ENCODE peak calls at places on chromosomes 3 and 15, in six cellular contexts. One of them, this sample, is unnamed.
A peak's percentile ranks its signal among the peaks of the same experiment; 100 is the strongest.

GRCh38 chr15:77012117-77012712 is 17.3 kb downstream of the PSTPIP1 start:
- ATAC-seq in stimulated activated effector memory CD8-positive, alpha-beta T cell treated with anti-CD3 and anti-CD28 coated beads, Interleukin-12 subunit alpha, Interleukin-12 subunit beta, amount 100 ng/mL, for 72 hours: no peak
- ATAC-seq in gastroesophageal sphincter: no peak
- ATAC-seq in left ventricle myocardium superior: no peak
- ATAC-seq in activated CD8-positive, alpha-beta T cell treated with anti-CD3 and anti-CD28 coated beads for 36 hours: no peak
- ATAC-seq in lower lobe of right lung: no peak
- ATAC-seq in this sample: no peak

GRCh38 chr15:66795851-66796250 is 93.8 kb downstream of the SMAD6 start:
- ATAC-seq in stimulated activated effector memory CD8-positive, alpha-beta T cell treated with anti-CD3 and anti-CD28 coated beads, Interleukin-12 subunit alpha, Interleukin-12 subunit beta, amount 100 ng/mL, for 72 hours: no peak
- ATAC-seq in lower lobe of right lung: no peak
- ATAC-seq in gastroesophageal sphincter: no peak
- ATAC-seq in left ventricle myocardium superior: no peak
- ATAC-seq in activated CD8-positive, alpha-beta T cell treated with anti-CD3 and anti-CD28 coated beads for 36 hours: no peak
- ATAC-seq in this sample: peak; percentile 86

GRCh38 chr3:12981631-12982265 is 91.5 kb downstream of the IQSEC1 start:
- ATAC-seq in activated CD8-positive, alpha-beta T cell treated with anti-CD3 and anti-CD28 coated beads for 36 hours: peak; percentile 50
- ATAC-seq in stimulated activated effector memory CD8-positive, alpha-beta T cell treated with anti-CD3 and anti-CD28 coated beads, Interleukin-12 subunit alpha, Interleukin-12 subunit beta, amount 100 ng/mL, for 72 hours: peak; percentile 43
- ATAC-seq in lower lobe of right lung: no peak
- ATAC-seq in left ventricle myocardium superior: no peak
- ATAC-seq in gastroesophageal sphincter: no peak
- ATAC-seq in this sample: no peak

GRCh38 chr3:114827495-114827894 is 319.6 kb downstream of the ZBTB20 start:
- ATAC-seq in lower lobe of right lung: peak; percentile 57
- ATAC-seq in gastroesophageal sphincter: no peak
- ATAC-seq in left ventricle myocardium superior: peak; percentile 70
- ATAC-seq in activated CD8-positive, alpha-beta T cell treated with anti-CD3 and anti-CD28 coated beads for 36 hours: peak; percentile 70
- ATAC-seq in stimulated activated effector memory CD8-positive, alpha-beta T cell treated with anti-CD3 and anti-CD28 coated beads, Interleukin-12 subunit alpha, Interleukin-12 subunit beta, amount 100 ng/mL, for 72 hours: peak; percentile 60
- ATAC-seq in this sample: no peak

GRCh38 chr15:51550841-51551240 is 71.7 kb downstream of the DMXL2 start:
- ATAC-seq in left ventricle myocardium superior: no peak
- ATAC-seq in gastroesophageal sphincter: no peak
- ATAC-seq in stimulated activated effector memory CD8-positive, alpha-beta T cell treated with anti-CD3 and anti-CD28 coated beads, Interleukin-12 subunit alpha, Interleukin-12 subunit beta, amount 100 ng/mL, for 72 hours: no peak
- ATAC-seq in lower lobe of right lung: no peak
- ATAC-seq in activated CD8-positive, alpha-beta T cell treated with anti-CD3 and anti-CD28 coated beads for 36 hours: no peak
- ATAC-seq in this sample: no peak

GRCh38 chr3:76765526-76765925 is 274.4 kb upstream of the ROBO2 start:
- ATAC-seq in lower lobe of right lung: no peak
- ATAC-seq in activated CD8-positive, alpha-beta T cell treated with anti-CD3 and anti-CD28 coated beads for 36 hours: no peak
- ATAC-seq in stimulated activated effector memory CD8-positive, alpha-beta T cell treated with anti-CD3 and anti-CD28 coated beads, Interleukin-12 subunit alpha, Interleukin-12 subunit beta, amount 100 ng/mL, for 72 hours: no peak
- ATAC-seq in gastroesophageal sphincter: no peak
- ATAC-seq in left ventricle myocardium superior: no peak
- ATAC-seq in this sample: no peak

GRCh38 chr3:123447749-123448502 is 964 bp downstream of the ADCY5 start:
- ATAC-seq in activated CD8-positive, alpha-beta T cell treated with anti-CD3 and anti-CD28 coated beads for 36 hours: peak; percentile 81
- ATAC-seq in gastroesophageal sphincter: peak; percentile 30
- ATAC-seq in stimulated activated effector memory CD8-positive, alpha-beta T cell treated with anti-CD3 and anti-CD28 coated beads, Interleukin-12 subunit alpha, Interleukin-12 subunit beta, amount 100 ng/mL, for 72 hours: peak; percentile 37
- ATAC-seq in lower lobe of right lung: peak; percentile 29
- ATAC-seq in left ventricle myocardium superior: peak; percentile 13
- ATAC-seq in this sample: peak; percentile 33

GRCh38 chr3:22862111-22862510 is 341.0 kb upstream of the UBE2E2 start:
- ATAC-seq in left ventricle myocardium superior: no peak
- ATAC-seq in gastroesophageal sphincter: no peak
- ATAC-seq in activated CD8-positive, alpha-beta T cell treated with anti-CD3 and anti-CD28 coated beads for 36 hours: no peak
- ATAC-seq in stimulated activated effector memory CD8-positive, alpha-beta T cell treated with anti-CD3 and anti-CD28 coated beads, Interleukin-12 subunit alpha, Interleukin-12 subunit beta, amount 100 ng/mL, for 72 hours: no peak
- ATAC-seq in lower lobe of right lung: no peak
- ATAC-seq in this sample: no peak

GRCh38 chr15:55277116-55277564 is 12.5 kb downstream of the RAB27A start:
- ATAC-seq in left ventricle myocardium superior: no peak
- ATAC-seq in activated CD8-positive, alpha-beta T cell treated with anti-CD3 and anti-CD28 coated beads for 36 hours: peak; percentile 57
- ATAC-seq in lower lobe of right lung: peak; percentile 58
- ATAC-seq in gastroesophageal sphincter: no peak
- ATAC-seq in stimulated activated effector memory CD8-positive, alpha-beta T cell treated with anti-CD3 and anti-CD28 coated beads, Interleukin-12 subunit alpha, Interleukin-12 subunit beta, amount 100 ng/mL, for 72 hours: peak; percentile 78
- ATAC-seq in this sample: no peak

GRCh38 chr15:89329329-89330084 is 5.1 kb downstream of the POLG start:
- ATAC-seq in left ventricle myocardium superior: no peak
- ATAC-seq in lower lobe of right lung: no peak
- ATAC-seq in gastroesophageal sphincter: no peak
- ATAC-seq in stimulated activated effector memory CD8-positive, alpha-beta T cell treated with anti-CD3 and anti-CD28 coated beads, Interleukin-12 subunit alpha, Interleukin-12 subunit beta, amount 100 ng/mL, for 72 hours: peak; percentile 72
- ATAC-seq in activated CD8-positive, alpha-beta T cell treated with anti-CD3 and anti-CD28 coated beads for 36 hours: peak; percentile 55
- ATAC-seq in this sample: no peak

GRCh38 chr3:107973152-107973551 is 117.7 kb downstream of the CD47 start:
- ATAC-seq in left ventricle myocardium superior: no peak
- ATAC-seq in activated CD8-positive, alpha-beta T cell treated with anti-CD3 and anti-CD28 coated beads for 36 hours: no peak
- ATAC-seq in lower lobe of right lung: no peak
- ATAC-seq in stimulated activated effector memory CD8-positive, alpha-beta T cell treated with anti-CD3 and anti-CD28 coated beads, Interleukin-12 subunit alpha, Interleukin-12 subunit beta, amount 100 ng/mL, for 72 hours: no peak
- ATAC-seq in gastroesophageal sphincter: no peak
- ATAC-seq in this sample: no peak

GRCh38 chr3:45617430-45618080 is 23.0 kb downstream of the LIMD1 start:
- ATAC-seq in left ventricle myocardium superior: peak; percentile 9
- ATAC-seq in lower lobe of right lung: peak; percentile 40
- ATAC-seq in activated CD8-positive, alpha-beta T cell treated with anti-CD3 and anti-CD28 coated beads for 36 hours: no peak
- ATAC-seq in gastroesophageal sphincter: no peak
- ATAC-seq in stimulated activated effector memory CD8-positive, alpha-beta T cell treated with anti-CD3 and anti-CD28 coated beads, Interleukin-12 subunit alpha, Interleukin-12 subunit beta, amount 100 ng/mL, for 72 hours: no peak
- ATAC-seq in this sample: no peak

GRCh38 chr15:38853608-38854007 is 289.0 kb upstream of the RASGRP1 start:
- ATAC-seq in lower lobe of right lung: no peak
- ATAC-seq in activated CD8-positive, alpha-beta T cell treated with anti-CD3 and anti-CD28 coated beads for 36 hours: no peak
- ATAC-seq in stimulated activated effector memory CD8-positive, alpha-beta T cell treated with anti-CD3 and anti-CD28 coated beads, Interleukin-12 subunit alpha, Interleukin-12 subunit beta, amount 100 ng/mL, for 72 hours: peak; percentile 40
- ATAC-seq in left ventricle myocardium superior: no peak
- ATAC-seq in gastroesophageal sphincter: no peak
- ATAC-seq in this sample: no peak

GRCh38 chr3:195064300-195064931 is 206.5 kb downstream of the XXYLT1 start:
- ATAC-seq in gastroesophageal sphincter: peak; percentile 13
- ATAC-seq in stimulated activated effector memory CD8-positive, alpha-beta T cell treated with anti-CD3 and anti-CD28 coated beads, Interleukin-12 subunit alpha, Interleukin-12 subunit beta, amount 100 ng/mL, for 72 hours: no peak
- ATAC-seq in activated CD8-positive, alpha-beta T cell treated with anti-CD3 and anti-CD28 coated beads for 36 hours: no peak
- ATAC-seq in left ventricle myocardium superior: peak; percentile 69
- ATAC-seq in lower lobe of right lung: no peak
- ATAC-seq in this sample: no peak

GRCh38 chr3:133475245-133476010 is 75.6 kb downstream of the BFSP2 start:
- ATAC-seq in left ventricle myocardium superior: no peak
- ATAC-seq in lower lobe of right lung: peak; percentile 12
- ATAC-seq in stimulated activated effector memory CD8-positive, alpha-beta T cell treated with anti-CD3 and anti-CD28 coated beads, Interleukin-12 subunit alpha, Interleukin-12 subunit beta, amount 100 ng/mL, for 72 hours: peak; percentile 92
- ATAC-seq in activated CD8-positive, alpha-beta T cell treated with anti-CD3 and anti-CD28 coated beads for 36 hours: peak; percentile 94
- ATAC-seq in gastroesophageal sphincter: no peak
- ATAC-seq in this sample: no peak

GRCh38 chr3:51514210-51514609 is 14.4 kb upstream of the DCAF1 start:
- ATAC-seq in lower lobe of right lung: no peak
- ATAC-seq in activated CD8-positive, alpha-beta T cell treated with anti-CD3 and anti-CD28 coated beads for 36 hours: no peak
- ATAC-seq in stimulated activated effector memory CD8-positive, alpha-beta T cell treated with anti-CD3 and anti-CD28 coated beads, Interleukin-12 subunit alpha, Interleukin-12 subunit beta, amount 100 ng/mL, for 72 hours: no peak
- ATAC-seq in gastroesophageal sphincter: no peak
- ATAC-seq in left ventricle myocardium superior: no peak
- ATAC-seq in this sample: no peak

GRCh38 chr15:50128266-50128665 is 9.2 kb upstream of the ATP8B4 start:
- ATAC-seq in lower lobe of right lung: peak; percentile 53
- ATAC-seq in left ventricle myocardium superior: peak; percentile 52
- ATAC-seq in gastroesophageal sphincter: no peak
- ATAC-seq in activated CD8-positive, alpha-beta T cell treated with anti-CD3 and anti-CD28 coated beads for 36 hours: no peak
- ATAC-seq in stimulated activated effector memory CD8-positive, alpha-beta T cell treated with anti-CD3 and anti-CD28 coated beads, Interleukin-12 subunit alpha, Interleukin-12 subunit beta, amount 100 ng/mL, for 72 hours: no peak
- ATAC-seq in this sample: no peak

GRCh38 chr15:23859008-23859407 is 171.9 kb upstream of the NDN start:
- ATAC-seq in left ventricle myocardium superior: no peak
- ATAC-seq in activated CD8-positive, alpha-beta T cell treated with anti-CD3 and anti-CD28 coated beads for 36 hours: no peak
- ATAC-seq in stimulated activated effector memory CD8-positive, alpha-beta T cell treated with anti-CD3 and anti-CD28 coated beads, Interleukin-12 subunit alpha, Interleukin-12 subunit beta, amount 100 ng/mL, for 72 hours: no peak
- ATAC-seq in lower lobe of right lung: no peak
- ATAC-seq in gastroesophageal sphincter: no peak
- ATAC-seq in this sample: no peak

GRCh38 chr3:15099364-15100098 is 583 bp upstream of the RBSN start:
- ATAC-seq in left ventricle myocardium superior: peak; percentile 4
- ATAC-seq in activated CD8-positive, alpha-beta T cell treated with anti-CD3 and anti-CD28 coated beads for 36 hours: peak; percentile 26
- ATAC-seq in lower lobe of right lung: peak; percentile 18
- ATAC-seq in gastroesophageal sphincter: peak; percentile 8
- ATAC-seq in stimulated activated effector memory CD8-positive, alpha-beta T cell treated with anti-CD3 and anti-CD28 coated beads, Interleukin-12 subunit alpha, Interleukin-12 subunit beta, amount 100 ng/mL, for 72 hours: no peak
- ATAC-seq in this sample: peak; percentile 12

GRCh38 chr3:178170698-178171535 is 365.3 kb upstream of the KCNMB2 start:
- ATAC-seq in activated CD8-positive, alpha-beta T cell treated with anti-CD3 and anti-CD28 coated beads for 36 hours: no peak
- ATAC-seq in stimulated activated effector memory CD8-positive, alpha-beta T cell treated with anti-CD3 and anti-CD28 coated beads, Interleukin-12 subunit alpha, Interleukin-12 subunit beta, amount 100 ng/mL, for 72 hours: no peak
- ATAC-seq in left ventricle myocardium superior: peak; percentile 96
- ATAC-seq in lower lobe of right lung: peak; percentile 56
- ATAC-seq in gastroesophageal sphincter: peak; percentile 90
- ATAC-seq in this sample: peak; percentile 88

GRCh38 chr15:38538328-38539007 is 26.1 kb downstream of the RASGRP1 start:
- ATAC-seq in left ventricle myocardium superior: no peak
- ATAC-seq in stimulated activated effector memory CD8-positive, alpha-beta T cell treated with anti-CD3 and anti-CD28 coated beads, Interleukin-12 subunit alpha, Interleukin-12 subunit beta, amount 100 ng/mL, for 72 hours: peak; percentile 82
- ATAC-seq in lower lobe of right lung: no peak
- ATAC-seq in activated CD8-positive, alpha-beta T cell treated with anti-CD3 and anti-CD28 coated beads for 36 hours: peak; percentile 63
- ATAC-seq in gastroesophageal sphincter: no peak
- ATAC-seq in this sample: no peak

GRCh38 chr3:50264389-50264963 is 4.5 kb upstream of the SEMA3B start:
- ATAC-seq in stimulated activated effector memory CD8-positive, alpha-beta T cell treated with anti-CD3 and anti-CD28 coated beads, Interleukin-12 subunit alpha, Interleukin-12 subunit beta, amount 100 ng/mL, for 72 hours: no peak
- ATAC-seq in left ventricle myocardium superior: peak; percentile 53
- ATAC-seq in gastroesophageal sphincter: peak; percentile 77
- ATAC-seq in activated CD8-positive, alpha-beta T cell treated with anti-CD3 and anti-CD28 coated beads for 36 hours: no peak
- ATAC-seq in lower lobe of right lung: peak; percentile 75
- ATAC-seq in this sample: no peak

GRCh38 chr15:81338422-81339007 is 14.6 kb upstream of the STARD5 start:
- ATAC-seq in left ventricle myocardium superior: peak; percentile 88
- ATAC-seq in lower lobe of right lung: peak; percentile 48
- ATAC-seq in gastroesophageal sphincter: peak; percentile 85
- ATAC-seq in stimulated activated effector memory CD8-positive, alpha-beta T cell treated with anti-CD3 and anti-CD28 coated beads, Interleukin-12 subunit alpha, Interleukin-12 subunit beta, amount 100 ng/mL, for 72 hours: no peak
- ATAC-seq in activated CD8-positive, alpha-beta T cell treated with anti-CD3 and anti-CD28 coated beads for 36 hours: no peak
- ATAC-seq in this sample: no peak

GRCh38 chr15:100043732-100044131 is 298.0 kb downstream of the ADAMTS17 start:
- ATAC-seq in lower lobe of right lung: no peak
- ATAC-seq in gastroesophageal sphincter: no peak
- ATAC-seq in stimulated activated effector memory CD8-positive, alpha-beta T cell treated with anti-CD3 and anti-CD28 coated beads, Interleukin-12 subunit alpha, Interleukin-12 subunit beta, amount 100 ng/mL, for 72 hours: peak; percentile 40
- ATAC-seq in activated CD8-positive, alpha-beta T cell treated with anti-CD3 and anti-CD28 coated beads for 36 hours: no peak
- ATAC-seq in left ventricle myocardium superior: peak; percentile 64
- ATAC-seq in this sample: no peak

GRCh38 chr15:70339551-70340517 is 242.1 kb upstream of the TLE3 start:
- ATAC-seq in gastroesophageal sphincter: peak; percentile 42
- ATAC-seq in stimulated activated effector memory CD8-positive, alpha-beta T cell treated with anti-CD3 and anti-CD28 coated beads, Interleukin-12 subunit alpha, Interleukin-12 subunit beta, amount 100 ng/mL, for 72 hours: no peak
- ATAC-seq in left ventricle myocardium superior: peak; percentile 67
- ATAC-seq in lower lobe of right lung: peak; percentile 76
- ATAC-seq in activated CD8-positive, alpha-beta T cell treated with anti-CD3 and anti-CD28 coated beads for 36 hours: no peak
- ATAC-seq in this sample: no peak

GRCh38 chr3:40720351-40720750 is 195.6 kb downstream of the ZNF621 start:
- ATAC-seq in activated CD8-positive, alpha-beta T cell treated with anti-CD3 and anti-CD28 coated beads for 36 hours: no peak
- ATAC-seq in stimulated activated effector memory CD8-positive, alpha-beta T cell treated with anti-CD3 and anti-CD28 coated beads, Interleukin-12 subunit alpha, Interleukin-12 subunit beta, amount 100 ng/mL, for 72 hours: no peak
- ATAC-seq in gastroesophageal sphincter: no peak
- ATAC-seq in left ventricle myocardium superior: no peak
- ATAC-seq in lower lobe of right lung: no peak
- ATAC-seq in this sample: no peak

GRCh38 chr15:70789213-70789612 is 25.9 kb upstream of the UACA start:
- ATAC-seq in gastroesophageal sphincter: no peak
- ATAC-seq in stimulated activated effector memory CD8-positive, alpha-beta T cell treated with anti-CD3 and anti-CD28 coated beads, Interleukin-12 subunit alpha, Interleukin-12 subunit beta, amount 100 ng/mL, for 72 hours: no peak
- ATAC-seq in lower lobe of right lung: no peak
- ATAC-seq in left ventricle myocardium superior: no peak
- ATAC-seq in activated CD8-positive, alpha-beta T cell treated with anti-CD3 and anti-CD28 coated beads for 36 hours: no peak
- ATAC-seq in this sample: peak; percentile 34

GRCh38 chr15:99247063-99247462 is 2.3 kb downstream of the TTC23 start:
- ATAC-seq in stimulated activated effector memory CD8-positive, alpha-beta T cell treated with anti-CD3 and anti-CD28 coated beads, Interleukin-12 subunit alpha, Interleukin-12 subunit beta, amount 100 ng/mL, for 72 hours: no peak
- ATAC-seq in gastroesophageal sphincter: no peak
- ATAC-seq in left ventricle myocardium superior: no peak
- ATAC-seq in activated CD8-positive, alpha-beta T cell treated with anti-CD3 and anti-CD28 coated beads for 36 hours: no peak
- ATAC-seq in lower lobe of right lung: no peak
- ATAC-seq in this sample: no peak

GRCh38 chr3:440826-441225 is 244.3 kb downstream of the CHL1 start:
- ATAC-seq in left ventricle myocardium superior: no peak
- ATAC-seq in activated CD8-positive, alpha-beta T cell treated with anti-CD3 and anti-CD28 coated beads for 36 hours: no peak
- ATAC-seq in stimulated activated effector memory CD8-positive, alpha-beta T cell treated with anti-CD3 and anti-CD28 coated beads, Interleukin-12 subunit alpha, Interleukin-12 subunit beta, amount 100 ng/mL, for 72 hours: no peak
- ATAC-seq in lower lobe of right lung: no peak
- ATAC-seq in gastroesophageal sphincter: no peak
- ATAC-seq in this sample: peak; percentile 31

GRCh38 chr3:190911382-190911781 is 48.9 kb upstream of the GMNC start:
- ATAC-seq in left ventricle myocardium superior: no peak
- ATAC-seq in gastroesophageal sphincter: no peak
- ATAC-seq in stimulated activated effector memory CD8-positive, alpha-beta T cell treated with anti-CD3 and anti-CD28 coated beads, Interleukin-12 subunit alpha, Interleukin-12 subunit beta, amount 100 ng/mL, for 72 hours: no peak
- ATAC-seq in activated CD8-positive, alpha-beta T cell treated with anti-CD3 and anti-CD28 coated beads for 36 hours: no peak
- ATAC-seq in lower lobe of right lung: no peak
- ATAC-seq in this sample: peak; percentile 25

GRCh38 chr3:146702237-146702636 is 97.1 kb upstream of the PLSCR5 start:
- ATAC-seq in activated CD8-positive, alpha-beta T cell treated with anti-CD3 and anti-CD28 coated beads for 36 hours: no peak
- ATAC-seq in stimulated activated effector memory CD8-positive, alpha-beta T cell treated with anti-CD3 and anti-CD28 coated beads, Interleukin-12 subunit alpha, Interleukin-12 subunit beta, amount 100 ng/mL, for 72 hours: no peak
- ATAC-seq in gastroesophageal sphincter: no peak
- ATAC-seq in lower lobe of right lung: no peak
- ATAC-seq in left ventricle myocardium superior: no peak
- ATAC-seq in this sample: no peak

GRCh38 chr15:58467722-58468436 is 36.1 kb downstream of the LIPC start:
- ATAC-seq in lower lobe of right lung: peak; percentile 52
- ATAC-seq in left ventricle myocardium superior: no peak
- ATAC-seq in gastroesophageal sphincter: no peak
- ATAC-seq in activated CD8-positive, alpha-beta T cell treated with anti-CD3 and anti-CD28 coated beads for 36 hours: no peak
- ATAC-seq in stimulated activated effector memory CD8-positive, alpha-beta T cell treated with anti-CD3 and anti-CD28 coated beads, Interleukin-12 subunit alpha, Interleukin-12 subunit beta, amount 100 ng/mL, for 72 hours: no peak
- ATAC-seq in this sample: no peak

GRCh38 chr15:52397118-52397517 is 101.5 kb upstream of the MYO5C start:
- ATAC-seq in activated CD8-positive, alpha-beta T cell treated with anti-CD3 and anti-CD28 coated beads for 36 hours: no peak
- ATAC-seq in gastroesophageal sphincter: no peak
- ATAC-seq in lower lobe of right lung: no peak
- ATAC-seq in stimulated activated effector memory CD8-positive, alpha-beta T cell treated with anti-CD3 and anti-CD28 coated beads, Interleukin-12 subunit alpha, Interleukin-12 subunit beta, amount 100 ng/mL, for 72 hours: no peak
- ATAC-seq in left ventricle myocardium superior: peak; percentile 93
- ATAC-seq in this sample: no peak

GRCh38 chr15:96362759-96363678 is 32.5 kb downstream of the NR2F2 start:
- ATAC-seq in gastroesophageal sphincter: no peak
- ATAC-seq in lower lobe of right lung: no peak
- ATAC-seq in stimulated activated effector memory CD8-positive, alpha-beta T cell treated with anti-CD3 and anti-CD28 coated beads, Interleukin-12 subunit alpha, Interleukin-12 subunit beta, amount 100 ng/mL, for 72 hours: no peak
- ATAC-seq in activated CD8-positive, alpha-beta T cell treated with anti-CD3 and anti-CD28 coated beads for 36 hours: no peak
- ATAC-seq in left ventricle myocardium superior: no peak
- ATAC-seq in this sample: no peak

GRCh38 chr3:67017211-67017610 is 19.1 kb downstream of the KBTBD8 start:
- ATAC-seq in left ventricle myocardium superior: no peak
- ATAC-seq in lower lobe of right lung: no peak
- ATAC-seq in activated CD8-positive, alpha-beta T cell treated with anti-CD3 and anti-CD28 coated beads for 36 hours: peak; percentile 71
- ATAC-seq in stimulated activated effector memory CD8-positive, alpha-beta T cell treated with anti-CD3 and anti-CD28 coated beads, Interleukin-12 subunit alpha, Interleukin-12 subunit beta, amount 100 ng/mL, for 72 hours: peak; percentile 39
- ATAC-seq in gastroesophageal sphincter: no peak
- ATAC-seq in this sample: no peak

This sample was measured in esophagus mucosa.